ENCODE peak calls at places on chromosomes 4 and X, in nine cellular contexts. One of them, this sample, is unnamed.

GRCh38 chrX:70033348-70033747 is 16.4 kb downstream of the AWAT2 start:
- DNase-seq in gastrocnemius medialis: no peak
- DNase-seq in suprapubic skin: no peak
- DNase-seq in H54: peak
- DNase-seq in K562: peak
- DNase-seq in GM12891: peak
- DNase-seq in tibial nerve: no peak
- DNase-seq in transverse colon: no peak
- DNase-seq in uterus: no peak
- DNase-seq in this sample: peak

GRCh38 chr4:157076578-157076947 is 613 bp downstream of the GLRB start:
- DNase-seq in K562: no peak
- DNase-seq in suprapubic skin: no peak
- DNase-seq in GM12891: no peak
- DNase-seq in H54: no peak
- DNase-seq in tibial nerve: no peak
- DNase-seq in uterus: peak
- DNase-seq in gastrocnemius medialis: no peak
- DNase-seq in transverse colon: no peak
- DNase-seq in this sample: no peak

GRCh38 chr4:183118585-183118984 is 19.5 kb downstream of the WWC2 start:
- DNase-seq in H54: peak
- DNase-seq in uterus: no peak
- DNase-seq in suprapubic skin: no peak
- DNase-seq in gastrocnemius medialis: no peak
- DNase-seq in transverse colon: no peak
- DNase-seq in K562: no peak
- DNase-seq in tibial nerve: no peak
- DNase-seq in GM12891: no peak
- DNase-seq in this sample: no peak

GRCh38 chrX:24760601-24761000 is 66.9 kb downstream of the POLA1 start:
- DNase-seq in uterus: no peak
- DNase-seq in K562: no peak
- DNase-seq in suprapubic skin: no peak
- DNase-seq in H54: no peak
- DNase-seq in gastrocnemius medialis: no peak
- DNase-seq in GM12891: no peak
- DNase-seq in tibial nerve: no peak
- DNase-seq in transverse colon: no peak
- DNase-seq in this sample: no peak

GRCh38 chr4:118175506-118175905 is 141.2 kb downstream of the NDST3 start:
- DNase-seq in suprapubic skin: no peak
- DNase-seq in GM12891: no peak
- DNase-seq in uterus: no peak
- DNase-seq in transverse colon: no peak
- DNase-seq in tibial nerve: no peak
- DNase-seq in gastrocnemius medialis: no peak
- DNase-seq in H54: no peak
- DNase-seq in K562: no peak
- DNase-seq in this sample: no peak

GRCh38 chr4:123092603-123093002 is 170.2 kb upstream of the NUDT6 start:
- DNase-seq in uterus: no peak
- DNase-seq in suprapubic skin: no peak
- DNase-seq in transverse colon: no peak
- DNase-seq in K562: no peak
- DNase-seq in tibial nerve: no peak
- DNase-seq in GM12891: no peak
- DNase-seq in H54: no peak
- DNase-seq in gastrocnemius medialis: no peak
- DNase-seq in this sample: no peak

GRCh38 chr4:78766650-78767049 is 9.5 kb upstream of the BMP2K start:
- DNase-seq in K562: no peak
- DNase-seq in GM12891: no peak
- DNase-seq in transverse colon: no peak
- DNase-seq in gastrocnemius medialis: no peak
- DNase-seq in tibial nerve: no peak
- DNase-seq in uterus: no peak
- DNase-seq in suprapubic skin: no peak
- DNase-seq in H54: no peak
- DNase-seq in this sample: no peak

GRCh38 chrX:72271091-72271490 is 6.0 kb downstream of the RPS4X start:
- DNase-seq in K562: no peak
- DNase-seq in H54: no peak
- DNase-seq in gastrocnemius medialis: no peak
- DNase-seq in GM12891: no peak
- DNase-seq in transverse colon: no peak
- DNase-seq in tibial nerve: no peak
- DNase-seq in uterus: no peak
- DNase-seq in suprapubic skin: no peak
- DNase-seq in this sample: no peak

GRCh38 chr4:53501561-53501960 is 89.7 kb downstream of the LNX1 start:
- DNase-seq in GM12891: no peak
- DNase-seq in gastrocnemius medialis: no peak
- DNase-seq in tibial nerve: no peak
- DNase-seq in K562: no peak
- DNase-seq in suprapubic skin: no peak
- DNase-seq in H54: no peak
- DNase-seq in transverse colon: no peak
- DNase-seq in uterus: no peak
- DNase-seq in this sample: no peak

GRCh38 chr4:140681201-140681600 is 75.0 kb downstream of the TBC1D9 start:
- DNase-seq in H54: no peak
- DNase-seq in uterus: no peak
- DNase-seq in suprapubic skin: no peak
- DNase-seq in tibial nerve: no peak
- DNase-seq in gastrocnemius medialis: no peak
- DNase-seq in K562: no peak
- DNase-seq in transverse colon: no peak
- DNase-seq in GM12891: no peak
- DNase-seq in this sample: no peak

GRCh38 chr4:55949480-55949802 is 696 bp downstream of the CEP135 start:
- DNase-seq in K562: peak
- DNase-seq in gastrocnemius medialis: no peak
- DNase-seq in transverse colon: no peak
- DNase-seq in GM12891: no peak
- DNase-seq in suprapubic skin: no peak
- DNase-seq in H54: no peak
- DNase-seq in tibial nerve: no peak
- DNase-seq in uterus: no peak
- DNase-seq in this sample: no peak

GRCh38 chr4:6150046-6150735 is 50.2 kb downstream of the JAKMIP1 start:
- DNase-seq in GM12891: no peak
- DNase-seq in tibial nerve: no peak
- DNase-seq in suprapubic skin: no peak
- DNase-seq in uterus: no peak
- DNase-seq in K562: no peak
- DNase-seq in H54: no peak
- DNase-seq in gastrocnemius medialis: no peak
- DNase-seq in transverse colon: no peak
- DNase-seq in this sample: no peak

GRCh38 chrX:12563121-12563520 is 228.1 kb upstream of the PRPS2 start:
- DNase-seq in suprapubic skin: no peak
- DNase-seq in K562: no peak
- DNase-seq in transverse colon: no peak
- DNase-seq in H54: no peak
- DNase-seq in gastrocnemius medialis: no peak
- DNase-seq in tibial nerve: no peak
- DNase-seq in uterus: no peak
- DNase-seq in GM12891: no peak
- DNase-seq in this sample: no peak

GRCh38 chrX:41779058-41779564 is 55.1 kb downstream of the GPR82 start:
- DNase-seq in K562: no peak
- DNase-seq in gastrocnemius medialis: no peak
- DNase-seq in suprapubic skin: no peak
- DNase-seq in uterus: no peak
- DNase-seq in tibial nerve: no peak
- DNase-seq in GM12891: no peak
- DNase-seq in H54: no peak
- DNase-seq in transverse colon: no peak
- DNase-seq in this sample: no peak

DNA sequence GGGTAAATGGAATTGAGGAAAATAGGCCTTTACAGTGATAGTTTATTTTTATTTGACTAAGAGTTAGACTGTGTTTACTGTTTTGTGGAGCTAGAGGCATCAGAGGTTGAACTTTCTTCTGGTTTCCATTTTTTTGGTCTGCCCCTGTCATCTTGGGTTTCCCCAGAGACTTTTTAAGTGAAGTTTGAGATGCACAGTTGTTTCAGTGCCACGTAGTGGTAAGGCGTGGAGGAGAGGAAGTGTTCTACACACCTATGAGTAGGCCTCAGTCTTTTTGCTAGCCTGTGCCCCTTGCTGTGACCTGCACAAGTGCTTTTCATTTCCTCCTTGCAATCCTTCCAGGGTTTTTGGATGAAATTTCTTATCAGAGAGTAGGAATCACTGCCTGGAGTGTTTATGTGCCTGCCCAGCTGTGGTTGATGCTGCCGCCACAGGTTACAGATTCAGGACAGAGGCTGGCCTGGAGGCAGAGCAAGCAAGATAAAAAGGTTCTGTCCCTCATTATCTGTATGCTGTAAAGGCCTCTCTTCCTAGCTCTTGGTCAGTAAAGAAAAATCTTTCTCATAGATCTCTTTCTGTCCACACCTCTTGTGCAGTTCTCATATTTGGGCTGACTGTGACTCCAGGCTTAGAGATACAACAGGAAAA is 12.5 kb upstream of the HSFX4 start:
- DNase-seq in transverse colon: no peak
- DNase-seq in K562: no peak
- DNase-seq in gastrocnemius medialis: no peak
- DNase-seq in GM12891: no peak
- DNase-seq in tibial nerve: no peak
- DNase-seq in suprapubic skin: no peak
- DNase-seq in H54: no peak
- DNase-seq in uterus: no peak
- DNase-seq in this sample: no peak
- TF ChIP-seq POLR2A in transverse colon: no peak
- TF ChIP-seq POLR2A in K562: no peak
- TF ChIP-seq POLR2A in gastrocnemius medialis: no peak
- TF ChIP-seq POLR2A in GM12891: no peak
- TF ChIP-seq POLR2A in tibial nerve: no peak
- TF ChIP-seq POLR2A in suprapubic skin: no peak
- TF ChIP-seq POLR2A in H54: no peak
- TF ChIP-seq POLR2A in uterus: no peak
- TF ChIP-seq POLR2A in this sample: no peak

DNA sequence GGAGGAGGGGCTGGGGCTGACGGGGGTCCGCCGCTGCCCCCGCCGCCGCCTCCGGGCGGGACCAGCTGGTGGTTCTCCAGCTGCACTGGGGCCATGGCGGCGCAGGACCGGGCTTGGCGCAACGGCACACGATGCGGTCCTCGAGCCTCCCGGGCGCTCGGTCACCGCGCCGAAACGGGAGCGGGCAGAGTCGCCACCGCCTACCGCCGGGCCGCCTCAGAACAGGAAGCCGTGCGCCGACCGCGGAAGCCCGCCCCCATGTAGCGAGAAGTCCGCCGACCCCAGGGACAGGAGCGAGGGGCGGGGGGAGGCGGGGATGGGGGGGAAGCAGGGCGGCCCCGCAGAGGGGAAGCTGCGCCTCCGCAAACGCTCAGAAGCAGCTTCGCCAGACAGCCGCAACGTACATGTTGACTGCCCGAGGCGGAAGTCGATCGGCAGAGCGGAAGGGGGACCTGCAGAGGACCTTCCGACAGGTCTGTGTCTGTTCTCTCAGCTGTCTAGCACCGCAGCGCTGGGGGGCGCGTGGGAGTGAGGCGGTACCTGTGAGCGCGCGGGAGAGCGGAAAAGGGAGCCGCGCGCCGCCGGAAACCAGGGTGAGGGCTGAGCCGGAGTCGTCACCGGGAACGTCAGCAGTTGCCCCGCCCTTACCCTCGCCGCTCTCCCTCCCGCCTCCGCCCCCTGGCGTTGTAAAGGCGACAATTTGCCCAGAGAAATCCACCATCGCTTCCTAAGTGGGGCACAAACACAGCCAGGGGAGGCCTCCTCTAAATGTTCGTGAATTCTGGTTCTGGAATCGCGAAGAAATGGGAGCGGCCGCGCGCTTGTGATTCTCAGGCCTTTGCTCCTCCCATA is at the start of gene MED14:
- DNase-seq in transverse colon: peak
- DNase-seq in tibial nerve: peak
- DNase-seq in H54: peak
- DNase-seq in suprapubic skin: peak
- DNase-seq in K562: peak
- DNase-seq in uterus: peak
- DNase-seq in gastrocnemius medialis: peak
- DNase-seq in GM12891: peak
- DNase-seq in this sample: peak
- TF ChIP-seq POLR2A in transverse colon: peak
- TF ChIP-seq POLR2A in tibial nerve: peak
- TF ChIP-seq POLR2A in H54: peak
- TF ChIP-seq POLR2A in suprapubic skin: peak
- TF ChIP-seq POLR2A in K562: peak
- TF ChIP-seq POLR2A in uterus: peak
- TF ChIP-seq POLR2A in gastrocnemius medialis: peak
- TF ChIP-seq POLR2A in GM12891: peak
- TF ChIP-seq POLR2A in this sample: peak

GRCh38 chrX:154397888-154398667 is at the start of gene RPL10:
- DNase-seq in K562: peak
- DNase-seq in suprapubic skin: peak
- DNase-seq in transverse colon: peak
- DNase-seq in uterus: peak
- DNase-seq in H54: peak
- DNase-seq in tibial nerve: peak
- DNase-seq in gastrocnemius medialis: peak
- DNase-seq in GM12891: peak
- DNase-seq in this sample: peak
- TF ChIP-seq POLR2A in K562: peak
- TF ChIP-seq POLR2A in suprapubic skin: peak
- TF ChIP-seq POLR2A in transverse colon: peak
- TF ChIP-seq POLR2A in uterus: peak
- TF ChIP-seq POLR2A in H54: peak
- TF ChIP-seq POLR2A in tibial nerve: peak
- TF ChIP-seq POLR2A in gastrocnemius medialis: peak
- TF ChIP-seq POLR2A in GM12891: peak
- TF ChIP-seq POLR2A in this sample: peak

DNA sequence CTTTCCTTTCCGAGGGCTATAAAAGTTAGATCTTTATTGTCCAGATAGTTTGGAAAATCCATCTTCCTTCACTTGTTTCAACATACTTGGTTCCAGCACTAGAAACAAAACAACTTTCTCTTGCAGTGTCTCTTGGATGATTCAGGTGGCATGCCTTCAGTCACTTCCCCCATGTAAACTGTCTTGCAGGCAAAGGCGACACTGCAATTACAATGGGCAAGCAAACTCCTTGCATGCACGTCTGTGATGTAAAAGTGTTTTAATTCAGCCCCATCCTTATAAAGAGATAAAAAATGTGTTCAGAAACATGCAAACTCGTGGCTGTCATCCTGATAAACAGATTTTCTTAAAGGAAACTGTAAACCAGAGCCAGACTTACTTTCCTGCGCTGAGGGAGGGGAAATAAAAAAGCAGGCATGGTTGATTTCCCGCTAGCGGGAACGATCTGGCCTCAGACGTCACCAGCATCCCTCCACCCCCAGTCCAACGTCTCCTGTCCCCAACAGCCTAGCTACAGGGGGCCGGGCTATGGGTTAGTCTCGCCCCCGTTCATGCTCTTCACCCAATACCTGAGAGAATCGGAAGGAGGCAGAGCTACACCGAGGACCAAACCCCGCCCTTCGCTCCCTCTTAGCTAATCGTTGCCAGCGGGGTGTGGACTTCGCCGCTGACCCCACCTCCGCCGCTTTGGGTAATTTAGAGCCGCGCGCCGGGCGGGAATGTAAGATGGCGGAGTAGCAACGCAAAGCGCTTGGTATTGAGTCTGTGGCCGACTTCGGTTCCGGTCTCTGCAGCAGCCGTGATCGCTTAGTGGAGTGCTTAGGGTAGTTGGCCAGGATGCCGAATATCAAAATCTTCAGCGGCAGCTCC is at the start of gene PRPS1:
- DNase-seq in uterus: peak
- DNase-seq in GM12891: peak
- DNase-seq in tibial nerve: peak
- DNase-seq in transverse colon: peak
- DNase-seq in gastrocnemius medialis: peak
- DNase-seq in suprapubic skin: peak
- DNase-seq in K562: peak
- DNase-seq in H54: peak
- DNase-seq in this sample: peak
- TF ChIP-seq POLR2A in uterus: peak
- TF ChIP-seq POLR2A in GM12891: peak
- TF ChIP-seq POLR2A in tibial nerve: peak
- TF ChIP-seq POLR2A in transverse colon: peak
- TF ChIP-seq POLR2A in gastrocnemius medialis: peak
- TF ChIP-seq POLR2A in suprapubic skin: peak
- TF ChIP-seq POLR2A in K562: peak
- TF ChIP-seq POLR2A in H54: peak
- TF ChIP-seq POLR2A in this sample: peak

This sample was measured in erythroblast.